ENCODE peak calls at places on chromosomes 6 and 20, in nine cellular contexts. One of them, this sample, is unnamed.

GRCh38 chr6:155309150-155309549 is 5.1 kb downstream of the TFB1M start:
- DNase-seq in mesenchymal stem cell: peak
- DNase-seq in endothelial cell: no peak
- DNase-seq in NT2/D1: no peak
- DNase-seq in NAMALWA: no peak
- DNase-seq in fibroblast of lung: peak
- DNase-seq in amygdala: no peak
- DNase-seq in HTR-8/SVneo: no peak
- DNase-seq in omental fat pad: no peak
- DNase-seq in this sample: no peak

GRCh38 chr20:445514-446336 is 16.6 kb downstream of the TBC1D20 start:
- DNase-seq in NT2/D1: no peak
- DNase-seq in amygdala: no peak
- DNase-seq in omental fat pad: no peak
- DNase-seq in fibroblast of lung: no peak
- DNase-seq in endothelial cell: no peak
- DNase-seq in NAMALWA: no peak
- DNase-seq in HTR-8/SVneo: no peak
- DNase-seq in mesenchymal stem cell: no peak
- DNase-seq in this sample: no peak

GRCh38 chr6:143271024-143271423 is 179.5 kb downstream of the ADAT2 start:
- DNase-seq in HTR-8/SVneo: peak
- DNase-seq in NAMALWA: no peak
- DNase-seq in amygdala: no peak
- DNase-seq in mesenchymal stem cell: peak
- DNase-seq in omental fat pad: no peak
- DNase-seq in NT2/D1: no peak
- DNase-seq in endothelial cell: no peak
- DNase-seq in fibroblast of lung: peak
- DNase-seq in this sample: no peak

GRCh38 chr6:2891768-2892170 is 11.3 kb downstream of the SERPINB9 start:
- DNase-seq in HTR-8/SVneo: no peak
- DNase-seq in NT2/D1: no peak
- DNase-seq in endothelial cell: no peak
- DNase-seq in mesenchymal stem cell: no peak
- DNase-seq in NAMALWA: peak
- DNase-seq in amygdala: peak
- DNase-seq in fibroblast of lung: no peak
- DNase-seq in omental fat pad: no peak
- DNase-seq in this sample: peak

GRCh38 chr6:4130357-4130987 is 4.9 kb downstream of the ECI2 start:
- DNase-seq in mesenchymal stem cell: no peak
- DNase-seq in HTR-8/SVneo: no peak
- DNase-seq in omental fat pad: no peak
- DNase-seq in NAMALWA: no peak
- DNase-seq in NT2/D1: no peak
- DNase-seq in endothelial cell: no peak
- DNase-seq in fibroblast of lung: no peak
- DNase-seq in amygdala: no peak
- DNase-seq in this sample: no peak

GRCh38 chr20:22379472-22379871 is 204.9 kb downstream of the FOXA2 start:
- DNase-seq in NT2/D1: no peak
- DNase-seq in mesenchymal stem cell: no peak
- DNase-seq in NAMALWA: no peak
- DNase-seq in amygdala: no peak
- DNase-seq in endothelial cell: no peak
- DNase-seq in omental fat pad: no peak
- DNase-seq in HTR-8/SVneo: no peak
- DNase-seq in fibroblast of lung: peak
- DNase-seq in this sample: no peak

GRCh38 chr6:21115111-21115510 is 478.4 kb upstream of the SOX4 start:
- DNase-seq in NAMALWA: no peak
- DNase-seq in endothelial cell: no peak
- DNase-seq in omental fat pad: no peak
- DNase-seq in mesenchymal stem cell: no peak
- DNase-seq in NT2/D1: no peak
- DNase-seq in HTR-8/SVneo: no peak
- DNase-seq in fibroblast of lung: peak
- DNase-seq in amygdala: no peak
- DNase-seq in this sample: no peak

GRCh38 chr20:58293453-58293852 is 16.1 kb upstream of the RAB22A start:
- DNase-seq in amygdala: peak
- DNase-seq in NT2/D1: no peak
- DNase-seq in endothelial cell: no peak
- DNase-seq in omental fat pad: no peak
- DNase-seq in fibroblast of lung: no peak
- DNase-seq in NAMALWA: peak
- DNase-seq in mesenchymal stem cell: no peak
- DNase-seq in HTR-8/SVneo: peak
- DNase-seq in this sample: peak

GRCh38 chr6:137493218-137494038 is 766 bp downstream of the OLIG3 start:
- DNase-seq in HTR-8/SVneo: no peak
- DNase-seq in mesenchymal stem cell: no peak
- DNase-seq in fibroblast of lung: no peak
- DNase-seq in NT2/D1: no peak
- DNase-seq in NAMALWA: no peak
- DNase-seq in omental fat pad: no peak
- DNase-seq in endothelial cell: no peak
- DNase-seq in amygdala: no peak
- DNase-seq in this sample: no peak

GRCh38 chr6:100186552-100186951 is 192.5 kb upstream of the MCHR2 start:
- DNase-seq in endothelial cell: no peak
- DNase-seq in NAMALWA: no peak
- DNase-seq in amygdala: no peak
- DNase-seq in HTR-8/SVneo: no peak
- DNase-seq in NT2/D1: no peak
- DNase-seq in mesenchymal stem cell: peak
- DNase-seq in fibroblast of lung: no peak
- DNase-seq in omental fat pad: no peak
- DNase-seq in this sample: no peak

GRCh38 chr6:150633466-150633795 is 33.7 kb downstream of the PLEKHG1 start:
- DNase-seq in NT2/D1: no peak
- DNase-seq in amygdala: no peak
- DNase-seq in NAMALWA: peak
- DNase-seq in mesenchymal stem cell: no peak
- DNase-seq in HTR-8/SVneo: no peak
- DNase-seq in omental fat pad: no peak
- DNase-seq in endothelial cell: no peak
- DNase-seq in fibroblast of lung: no peak
- DNase-seq in this sample: peak

GRCh38 chr20:53828673-53829085 is 235.0 kb upstream of the ZNF217 start:
- DNase-seq in HTR-8/SVneo: peak
- DNase-seq in fibroblast of lung: peak
- DNase-seq in mesenchymal stem cell: peak
- DNase-seq in endothelial cell: no peak
- DNase-seq in NT2/D1: peak
- DNase-seq in NAMALWA: no peak
- DNase-seq in amygdala: peak
- DNase-seq in omental fat pad: no peak
- DNase-seq in this sample: no peak

GRCh38 chr20:5844063-5844681 is 94.0 kb downstream of the SHLD1 start:
- DNase-seq in NAMALWA: no peak
- DNase-seq in endothelial cell: no peak
- DNase-seq in omental fat pad: no peak
- DNase-seq in NT2/D1: no peak
- DNase-seq in mesenchymal stem cell: peak
- DNase-seq in amygdala: no peak
- DNase-seq in fibroblast of lung: peak
- DNase-seq in HTR-8/SVneo: peak
- DNase-seq in this sample: no peak

This sample was measured in germinal center.